ENCODE peak calls at places on chromosomes 11 and 22, in four cellular contexts. Y is EL; Q is activated CD4-positive, alpha-beta T cell treated with anti-CD3 and anti-CD28 coated beads, Interleukin-2, amount 50 U/mL, for 48 hours; H is stimulated activated CD4-positive, alpha-beta T cell treated with anti-CD3 and anti-CD28 coated beads, TNF-alpha, amount 100 ng/mL, for 48 hours. S is an unnamed sample.

GRCh38 chr22:43884600-43885318 is 7.1 kb downstream of the PNPLA5 start:
- DNase-seq in Y (peak; percentile 61), Q (peak; percentile 71), H (peak; percentile 55), S (no peak)

GRCh38 chr22:29477919-29478318 is 2.1 kb upstream of the NEFH start:
- DNase-seq in Y (no peak), Q (no peak), H (no peak), S (no peak)

GRCh38 chr22:29883831-29884139 is 811 bp downstream of the MTMR3 start:
- DNase-seq in Y (no peak), Q (no peak), H (no peak), S (no peak)

GRCh38 chr11:123351375-123351774 is 78.7 kb upstream of the GRAMD1B start:
- DNase-seq in Y (no peak), Q (no peak), H (no peak), S (no peak)

GRCh38 chr22:18130699-18131429 is 19.1 kb upstream of the USP18 start:
- DNase-seq in Y (no peak), Q (no peak), H (no peak), S (no peak)

GRCh38 chr22:24532075-24532474 is 22.9 kb downstream of the GUCD1 start:
- DNase-seq in Y (no peak), Q (no peak), H (no peak), S (no peak)

GRCh38 chr11:95723353-95723942 is 66.1 kb downstream of the FAM76B start:
- DNase-seq in Y (no peak), Q (no peak), H (no peak), S (no peak)

GRCh38 chr11:67506426-67507032 is 1.4 kb upstream of the PITPNM1 start:
- DNase-seq in Y (no peak), Q (no peak), H (no peak), S (no peak)

GRCh38 chr11:73257342-73258103 is 14.6 kb upstream of the P2RY6 start:
- DNase-seq in Y (peak; percentile 98), Q (no peak), H (no peak), S (peak; percentile 96)

GRCh38 chr11:68342459-68343158 is 30.2 kb downstream of the LRP5 start:
- DNase-seq in Y (no peak), Q (no peak), H (no peak), S (no peak)

GRCh38 chr11:914747-915493 is 4.3 kb upstream of the CHID1 start:
- DNase-seq in Y (no peak), Q (no peak), H (no peak), S (no peak)

GRCh38 chr11:91248199-91248807 is 976.3 kb upstream of the FAT3 start:
- DNase-seq in Y (peak; percentile 23), Q (peak; percentile 11), H (peak; percentile 11), S (no peak)

GRCh38 chr11:61058583-61059259 is 43.6 kb upstream of the CD5 start:
- DNase-seq in Y (no peak), Q (peak; percentile 37), H (no peak), S (no peak)

GRCh38 chr22:17230239-17230638 is 11.0 kb upstream of the ADA2 start:
- DNase-seq in Y (no peak), Q (no peak), H (no peak), S (no peak)

GRCh38 chr11:4118107-4118506 is 23.5 kb downstream of the RRM1 start:
- DNase-seq in Y (peak; percentile 70), Q (no peak), H (no peak), S (peak; percentile 45)

GRCh38 chr22:39148727-39149535 is 3.5 kb downstream of the CBX7 start:
- DNase-seq in Y (peak; percentile 21), Q (peak; percentile 76), H (peak; percentile 61), S (no peak)

GRCh38 chr11:59787816-59788215 is 22.8 kb downstream of the MRPL16 start:
- DNase-seq in Y (peak; percentile 76), Q (no peak), H (no peak), S (peak; percentile 49)

GRCh38 chr11:43327987-43328386 is 16.2 kb downstream of the API5 start:
- DNase-seq in Y (peak; percentile 94), Q (no peak), H (no peak), S (peak; percentile 32)

GRCh38 chr11:125338886-125339811 is 156.9 kb downstream of the FEZ1 start:
- DNase-seq in Y (no peak), Q (no peak), H (no peak), S (no peak)

GRCh38 chr11:44315947-44316387 is 6.0 kb upstream of the ALX4 start:
- DNase-seq in Y (peak; percentile 53), Q (no peak), H (no peak), S (no peak)

GRCh38 chr11:19869946-19870589 is 157.4 kb downstream of the NAV2 start:
- DNase-seq in Y (no peak), Q (no peak), H (no peak), S (no peak)

GRCh38 chr11:67033661-67034166 is 10.8 kb downstream of the SYT12 start:
- DNase-seq in Y (peak; percentile 98), Q (no peak), H (no peak), S (peak; percentile 98)

GRCh38 chr11:75035911-75036536 is 47.3 kb downstream of the NEU3 start:
- DNase-seq in Y (peak; percentile 64), Q (no peak), H (no peak), S (no peak)

GRCh38 chr11:8025123-8025522 is 38.0 kb downstream of the EIF3F start:
- DNase-seq in Y (peak; percentile 57), Q (no peak), H (no peak), S (no peak)

GRCh38 chr11:130634981-130635473 is 186.6 kb downstream of the ADAMTS15 start:
- DNase-seq in Y (peak; percentile 75), Q (no peak), H (no peak), S (no peak)

GRCh38 chr11:33889821-33890378 is 2.0 kb downstream of the LMO2 start:
- DNase-seq in Y (no peak), Q (no peak), H (no peak), S (no peak)

GRCh38 chr11:123194308-123195181 is 503 bp downstream of the CLMP start:
- DNase-seq in Y (peak; percentile 61), Q (peak; percentile 5), H (no peak), S (no peak)

GRCh38 chr22:32411388-32411787 is 659 bp downstream of the RTCB start:
- DNase-seq in Y (peak; percentile 28), Q (peak; percentile 27), H (no peak), S (no peak)

GRCh38 chr11:79173615-79174014 is 267.2 kb downstream of the TENM4 start:
- DNase-seq in Y (no peak), Q (no peak), H (no peak), S (peak; percentile 78)

GRCh38 chr11:82229346-82229745 is 504.3 kb downstream of the FAM181B start:
- DNase-seq in Y (no peak), Q (no peak), H (no peak), S (no peak)

GRCh38 chr11:121417607-121418006 is 34.5 kb upstream of the SORL1 start:
- DNase-seq in Y (no peak), Q (no peak), H (no peak), S (no peak)

GRCh38 chr11:27861706-27862430 is 161.6 kb upstream of the BDNF start:
- DNase-seq in Y (peak; percentile 84), Q (no peak), H (no peak), S (peak; percentile 86)

GRCh38 chr11:69333149-69333710 is 39.3 kb downstream of the MYEOV start:
- DNase-seq in Y (no peak), Q (no peak), H (no peak), S (no peak)

GRCh38 chr22:49019737-49020136 is 807.9 kb downstream of the BRD1 start:
- DNase-seq in Y (no peak), Q (no peak), H (no peak), S (no peak)

GRCh38 chr11:86949995-86950993 is 4.9 kb downstream of the FZD4 start:
- DNase-seq in Y (peak; percentile 15), Q (no peak), H (no peak), S (no peak)

GRCh38 chr11:69854719-69855118 is 35.5 kb upstream of the FGF3 start:
- DNase-seq in Y (peak; percentile 76), Q (no peak), H (no peak), S (peak; percentile 4)

GRCh38 chr22:23222033-23222840 is 41.9 kb downstream of the BCR start:
- DNase-seq in Y (no peak), Q (no peak), H (no peak), S (no peak)